ENCODE peak calls at places on chromosome 5, in four cellular contexts. I is GM23338, N is neural progenitor cell, O is mammary epithelial cell. W is an unnamed sample.

GRCh38 chr5:132262882-132263547 is 5.5 kb downstream of the PDLIM4 start:
- DNase-seq in I (no peak), N (no peak), O (no peak), W (no peak)

GRCh38 chr5:14223372-14223771 is 80.2 kb downstream of the TRIO start:
- DNase-seq in I (no peak), N (no peak), O (no peak), W (no peak)

GRCh38 chr5:126139773-126140172 is 283.4 kb upstream of the GRAMD2B start:
- DNase-seq in I (peak; percentile 78), N (no peak), O (no peak), W (no peak)

GRCh38 chr5:108529381-108529780 is 147.5 kb upstream of the FBXL17 start:
- DNase-seq in I (no peak), N (no peak), O (peak; percentile 10), W (no peak)

GRCh38 chr5:180804129-180804601 is 1.6 kb upstream of the MGAT1 start:
- DNase-seq in I (no peak), N (no peak), O (no peak), W (no peak)

GRCh38 chr5:143582176-143582575 is 178.7 kb upstream of the NR3C1 start:
- DNase-seq in I (peak; percentile 28), N (no peak), O (no peak), W (no peak)

GRCh38 chr5:5351288-5352089 is 71.0 kb upstream of the ICE1 start:
- DNase-seq in I (no peak), N (peak; percentile 70), O (peak; percentile 34), W (peak; percentile 81)

GRCh38 chr5:51396797-51397196 is 13.5 kb downstream of the ISL1 start:
- DNase-seq in I (no peak), N (no peak), O (no peak), W (no peak)

GRCh38 chr5:62289813-62290212 is 16.2 kb upstream of the KIF2A start:
- DNase-seq in I (no peak), N (no peak), O (no peak), W (no peak)

GRCh38 chr5:20538341-20538740 is 550.3 kb upstream of the CDH18 start:
- DNase-seq in I (no peak), N (no peak), O (peak; percentile 2), W (no peak)

GRCh38 chr5:91033370-91033769 is 349.7 kb downstream of the ARRDC3 start:
- DNase-seq in I (no peak), N (no peak), O (no peak), W (no peak)

GRCh38 chr5:109656829-109657228 is 32.9 kb upstream of the MAN2A1 start:
- DNase-seq in I (no peak), N (no peak), O (peak; percentile 96), W (peak; percentile 29)

GRCh38 chr5:43482490-43483064 is 1.1 kb downstream of the TMEM267 start:
- DNase-seq in I (peak; percentile 27), N (no peak), O (peak; percentile 10), W (peak; percentile 65)

GRCh38 chr5:178249191-178249989 is 16.8 kb upstream of the PHYKPL start:
- DNase-seq in I (no peak), N (no peak), O (peak; percentile 76), W (no peak)

GRCh38 chr5:126016256-126016655 is 407.0 kb upstream of the GRAMD2B start:
- DNase-seq in I (no peak), N (no peak), O (no peak), W (no peak)

GRCh38 chr5:143592648-143593047 is 189.2 kb upstream of the NR3C1 start:
- DNase-seq in I (no peak), N (no peak), O (no peak), W (no peak)

GRCh38 chr5:74392698-74393431 is 247.7 kb downstream of the ENC1 start:
- DNase-seq in I (no peak), N (no peak), O (peak; percentile 70), W (peak; percentile 32)

GRCh38 chr5:98847054-98847453 is 73.6 kb downstream of the RGMB start:
- DNase-seq in I (no peak), N (no peak), O (no peak), W (no peak)

GRCh38 chr5:98845878-98846277 is 72.4 kb downstream of the RGMB start:
- DNase-seq in I (no peak), N (no peak), O (no peak), W (no peak)

GRCh38 chr5:98844865-98845264 is 71.4 kb downstream of the RGMB start:
- DNase-seq in I (no peak), N (no peak), O (no peak), W (no peak)

GRCh38 chr5:98843481-98843880 is 70.0 kb downstream of the RGMB start:
- DNase-seq in I (peak; percentile 36), N (no peak), O (no peak), W (no peak)

DNA sequence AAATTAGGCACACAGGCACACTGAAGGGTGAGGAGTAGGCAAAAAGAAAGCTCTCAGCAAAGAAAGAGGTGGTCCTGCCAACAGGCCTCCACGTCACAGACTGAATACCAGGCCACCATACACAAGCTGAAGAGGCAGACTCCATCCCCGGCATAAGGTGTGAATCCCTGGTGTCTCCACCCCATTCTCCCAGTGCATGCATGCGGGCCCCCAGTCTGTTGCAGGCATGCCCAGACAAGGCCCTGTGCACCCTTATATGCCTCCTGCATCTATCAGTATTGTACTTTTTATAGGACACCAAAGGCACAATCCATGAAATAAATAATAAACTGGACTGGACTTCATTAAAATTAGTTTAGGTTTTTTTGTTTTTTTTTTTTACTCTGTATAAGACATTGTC is 73.1 kb downstream of the RGMB start:
- DNase-seq in I (no peak), N (no peak), O (no peak), W (no peak)
- H2AFZ ChIP-seq in I (no peak overlapping the region), N (no peak overlapping the region), O (peak overlapping the region; percentile 65), W (no peak overlapping the region)

GRCh38 chr5:77628840-77629552 is 9.5 kb downstream of the OTP start:
- DNase-seq in I (peak; percentile 36), N (peak; percentile 36), O (no peak), W (no peak)
- TF ChIP-seq EZH2 in I (peak; percentile 77), N (peak; percentile 89), O (no peak), W (no peak)

GRCh38 chr5:142017832-142018427 is 5.1 kb upstream of the GNPDA1 start:
- DNase-seq in I (no peak), N (no peak), O (no peak), W (no peak)
- H3K4me1 ChIP-seq in I (peaks cover 6% of the 10 kb centered on the region), N (peaks cover 5% of the 10 kb centered on the region), O (peaks cover 31% of the 10 kb centered on the region), W (peaks cover 34% of the 10 kb centered on the region)

DNA sequence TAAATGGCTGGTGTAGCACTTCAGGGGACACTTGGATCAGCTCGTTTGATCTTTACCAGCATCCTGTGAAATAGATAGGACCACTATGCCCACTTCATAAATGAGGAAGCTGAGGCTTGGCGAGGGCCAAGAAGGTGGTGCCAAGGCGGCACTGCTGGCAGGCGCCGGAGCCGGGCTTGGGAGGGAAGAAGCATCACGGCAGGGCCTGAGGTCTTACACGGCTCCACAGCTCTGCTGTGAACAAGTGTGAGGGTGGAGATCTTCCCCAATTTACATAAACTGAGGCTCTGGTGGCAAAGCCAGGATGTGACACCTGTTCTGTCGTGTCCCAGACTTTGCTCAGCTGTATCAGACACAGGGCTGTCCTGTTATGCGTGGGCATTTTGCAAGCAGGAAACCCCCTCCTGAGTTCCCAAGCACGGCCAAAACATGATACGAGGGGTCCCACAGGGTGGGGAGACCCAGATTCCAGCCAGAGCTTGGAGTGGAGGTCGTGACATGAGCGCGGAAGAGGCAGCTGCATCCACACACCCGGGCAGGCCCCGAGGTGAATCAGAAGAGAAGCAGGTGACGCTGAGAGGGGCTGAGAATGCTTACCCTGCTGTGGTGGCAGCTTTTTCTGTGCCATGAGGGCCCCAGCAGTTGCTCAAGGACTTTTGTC is 117.5 kb upstream of the BOD1 start:
- DNase-seq in I (no peak), N (no peak), O (no peak), W (no peak)
- H2AFZ ChIP-seq in I (no peak overlapping the region), N (no peak overlapping the region), O (no peak overlapping the region), W (no peak overlapping the region)

GRCh38 chr5:98109561-98110006 is 663.9 kb upstream of the RGMB start:
- DNase-seq in I (no peak), N (no peak), O (peak; percentile 72), W (no peak)
- TF ChIP-seq EZH2 in I (no peak), N (no peak), O (no peak), W (no peak)

GRCh38 chr5:150503386-150503785 is 4.5 kb upstream of the NDST1 start:
- DNase-seq in I (no peak), N (no peak), O (no peak), W (no peak)
- H3K4me1 ChIP-seq in I (peaks cover 10% of the 10 kb centered on the region), N (peaks cover 54% of the 10 kb centered on the region), O (peaks cover 93% of the 10 kb centered on the region), W (no peaks in the 10 kb centered on the region)

GRCh38 chr5:66072031-66072430 is 72.1 kb upstream of the SREK1 start:
- DNase-seq in I (no peak), N (no peak), O (no peak), W (no peak)
- H2AFZ ChIP-seq in I (no peak overlapping the region), N (no peak overlapping the region), O (no peak overlapping the region), W (no peak overlapping the region)

DNA sequence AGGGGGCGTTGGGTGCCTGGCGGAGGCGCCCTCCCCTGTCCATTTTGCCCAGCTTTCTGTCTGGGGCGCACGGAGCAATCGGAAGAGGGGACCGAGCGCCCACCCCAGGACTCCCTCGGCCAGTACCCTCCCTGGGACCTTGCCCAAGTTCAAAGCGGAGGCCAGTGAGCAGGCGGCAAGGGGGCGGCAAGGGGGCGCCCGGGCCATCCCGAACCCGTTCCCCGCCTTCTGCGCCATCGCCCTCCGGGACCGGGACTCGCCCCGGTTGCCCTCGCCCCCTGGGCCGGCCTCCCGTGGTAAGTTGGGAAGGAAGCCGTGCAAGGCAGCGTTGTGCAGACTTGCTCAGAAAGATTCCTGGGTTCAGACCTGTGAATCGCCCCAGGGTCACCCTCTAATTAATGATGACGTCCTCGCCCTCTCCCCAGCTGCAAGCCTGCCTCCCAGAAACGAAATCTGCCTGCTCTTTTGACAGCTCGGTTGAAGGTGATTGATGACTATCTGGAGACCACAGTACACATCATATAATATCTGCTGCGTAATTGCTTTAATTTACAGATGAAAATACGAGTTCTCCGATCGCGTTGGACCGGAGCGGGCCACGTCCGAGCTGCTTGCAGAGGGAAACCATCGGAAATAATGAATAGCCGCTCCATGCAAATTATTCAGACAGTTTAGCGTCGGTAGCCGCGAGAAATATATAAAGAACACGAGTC is 1.4 kb upstream of the IRX4 start:
- DNase-seq in I (peak; percentile 42), N (peak; percentile 37), O (peak; percentile 92), W (no peak)
- TF ChIP-seq EZH2 in I (peak; percentile 97), N (peak; percentile 56), O (no peak), W (no peak)

GRCh38 chr5:150637245-150638052 is 3.0 kb upstream of the SYNPO start:
- DNase-seq in I (peak; percentile 76), N (peak; percentile 67), O (peak; percentile 65), W (peak; percentile 81)
- H3K4me1 ChIP-seq in I (peaks cover 7% of the 10 kb centered on the region), N (peaks cover 38% of the 10 kb centered on the region), O (peaks cover 65% of the 10 kb centered on the region), W (peaks cover 64% of the 10 kb centered on the region)

DNA sequence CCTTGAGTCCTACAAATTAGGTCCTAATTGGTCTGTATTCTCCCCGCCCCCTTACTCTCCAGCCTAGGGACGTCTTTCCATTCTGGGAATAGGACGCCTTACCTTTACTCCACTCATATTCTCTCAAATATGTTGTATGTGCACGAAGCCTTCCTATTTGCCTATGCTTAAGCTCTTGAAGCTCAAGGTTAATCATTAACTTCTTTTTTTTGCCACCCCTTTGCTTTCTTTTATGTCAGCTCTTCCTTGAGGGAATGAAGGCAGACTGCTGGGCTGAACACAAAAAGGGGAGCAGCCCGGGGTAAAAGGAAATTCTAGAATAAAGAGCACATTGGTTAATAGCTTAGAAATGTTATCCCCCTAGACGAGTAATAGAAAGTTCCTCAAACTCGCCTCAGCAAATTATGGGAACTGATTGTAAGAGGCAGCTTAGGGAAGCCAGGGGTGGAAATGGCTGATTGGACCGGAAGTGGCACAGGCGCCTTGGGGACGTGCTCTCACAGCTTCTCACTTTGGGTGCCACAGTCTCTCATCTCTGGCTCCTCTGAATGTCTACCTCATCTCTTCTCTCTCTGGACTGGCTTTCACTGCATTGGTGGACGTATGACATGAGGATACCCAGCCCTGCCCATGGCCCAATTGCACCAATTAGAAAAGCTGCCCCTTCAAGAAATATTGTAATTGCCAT is 122.3 kb upstream of the IL12B start:
- DNase-seq in I (no peak), N (no peak), O (no peak), W (no peak)
- H2AFZ ChIP-seq in I (no peak overlapping the region), N (no peak overlapping the region), O (no peak overlapping the region), W (no peak overlapping the region)